ENCODE peak calls at places on chromosomes 5 and 9, in nine cellular contexts. B is HepG2; F is skeletal muscle cell; I is CD8-positive, alpha-beta memory T cell; A is AG10803; P is prostate gland; H is astrocyte of the spinal cord; C is mesendoderm; R is ascending aorta. J is an unnamed sample.

GRCh38 chr5:153863941-153864340 is 174.8 kb downstream of the FAM114A2 start:
- DNase-seq in B (no peak), F (peak; percentile 21), I (no peak), A (peak; percentile 48), P (no peak), H (no peak), C (no peak), R (no peak), J (no peak)

GRCh38 chr9:91162784-91163440 is 198.8 kb downstream of the AUH start:
- DNase-seq in B (no peak), F (no peak), I (no peak), A (peak; percentile 56), P (no peak), H (no peak), C (peak; percentile 43), R (peak; percentile 24), J (no peak)

GRCh38 chr9:34443533-34443932 is 14.8 kb downstream of the FAM219A start:
- DNase-seq in B (no peak), F (no peak), I (no peak), A (no peak), P (no peak), H (no peak), C (peak; percentile 51), R (no peak), J (no peak)

GRCh38 chr5:45093377-45093776 is 284.6 kb downstream of the MRPS30 start:
- DNase-seq in B (no peak), F (no peak), I (no peak), A (no peak), P (no peak), H (no peak), C (no peak), R (no peak), J (no peak)

GRCh38 chr5:176157656-176158055 is 80.6 kb upstream of the SIMC1 start:
- DNase-seq in B (no peak), F (peak; percentile 52), I (no peak), A (peak; percentile 71), P (no peak), H (peak; percentile 72), C (no peak), R (no peak), J (peak; percentile 68)

GRCh38 chr9:95385521-95385920 is 68.0 kb upstream of the FANCC start:
- DNase-seq in B (no peak), F (no peak), I (no peak), A (no peak), P (no peak), H (no peak), C (no peak), R (no peak), J (no peak)

GRCh38 chr9:92668746-92669526 is 995 bp downstream of the IPPK start:
- DNase-seq in B (peak; percentile 43), F (peak; percentile 26), I (peak; percentile 60), A (peak; percentile 68), P (no peak), H (peak; percentile 50), C (peak; percentile 76), R (no peak), J (no peak)

GRCh38 chr9:91837982-91838731 is 111.9 kb downstream of the ROR2 start:
- DNase-seq in B (no peak), F (no peak), I (no peak), A (no peak), P (peak; percentile 90), H (no peak), C (no peak), R (no peak), J (no peak)

GRCh38 chr9:116000748-116001329 is 152.8 kb upstream of the PAPPA start:
- DNase-seq in B (peak; percentile 32), F (no peak), I (no peak), A (no peak), P (no peak), H (no peak), C (peak; percentile 45), R (no peak), J (no peak)

GRCh38 chr5:54524082-54524481 is 6.5 kb downstream of the SNX18 start:
- DNase-seq in B (no peak), F (no peak), I (no peak), A (no peak), P (no peak), H (no peak), C (no peak), R (no peak), J (no peak)
- H3K4me3 ChIP-seq in B (no peak overlapping the region), F (no peak overlapping the region), I (no peak overlapping the region), A (peak overlapping the region; percentile 50), P (no peak overlapping the region), H (no peak overlapping the region), C (no peak overlapping the region), R (peak overlapping the region; percentile 93), J (peak overlapping the region; percentile 10)

GRCh38 chr5:173768267-173768806 is 119.8 kb upstream of the CPEB4 start:
- DNase-seq in B (no peak), F (no peak), I (no peak), A (no peak), P (no peak), H (no peak), C (no peak), R (no peak), J (no peak)
- H3K4me3 ChIP-seq in B (no peak overlapping the region), F (no peak overlapping the region), I (no peak overlapping the region), A (no peak overlapping the region), P (no peak overlapping the region), H (no peak overlapping the region), C (no peak overlapping the region), R (no peak overlapping the region), J (no peak overlapping the region)

DNA sequence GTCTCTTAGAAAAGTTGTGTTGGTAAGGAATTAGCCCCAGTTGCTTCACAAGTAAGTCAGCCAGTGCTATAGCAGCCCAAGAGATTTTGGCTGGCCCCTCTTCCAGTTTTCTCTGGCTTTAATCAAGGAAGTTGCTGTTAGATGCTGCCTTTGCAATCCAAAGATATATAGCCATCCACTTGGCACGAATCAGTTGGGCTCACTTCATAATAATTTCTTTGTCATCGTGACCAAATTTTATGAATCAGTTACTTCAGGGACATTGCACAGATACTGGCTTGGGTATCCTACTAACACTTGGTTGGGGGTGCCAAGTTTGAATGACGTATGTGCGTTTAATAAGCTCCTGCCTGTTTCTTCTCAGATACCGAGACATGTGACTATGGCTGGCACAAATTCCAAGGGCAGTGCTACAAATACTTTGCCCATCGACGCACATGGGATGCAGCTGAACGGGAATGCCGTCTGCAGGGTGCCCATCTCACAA is 81.5 kb downstream of the VCAN start:
- DNase-seq in B (no peak), F (no peak), I (no peak), A (peak; percentile 94), P (no peak), H (no peak), C (peak; percentile 28), R (peak; percentile 18), J (no peak)
- H3K4me3 ChIP-seq in B (no peak overlapping the region), F (no peak overlapping the region), I (no peak overlapping the region), A (no peak overlapping the region), P (no peak overlapping the region), H (no peak overlapping the region), C (no peak overlapping the region), R (no peak overlapping the region), J (no peak overlapping the region)

DNA sequence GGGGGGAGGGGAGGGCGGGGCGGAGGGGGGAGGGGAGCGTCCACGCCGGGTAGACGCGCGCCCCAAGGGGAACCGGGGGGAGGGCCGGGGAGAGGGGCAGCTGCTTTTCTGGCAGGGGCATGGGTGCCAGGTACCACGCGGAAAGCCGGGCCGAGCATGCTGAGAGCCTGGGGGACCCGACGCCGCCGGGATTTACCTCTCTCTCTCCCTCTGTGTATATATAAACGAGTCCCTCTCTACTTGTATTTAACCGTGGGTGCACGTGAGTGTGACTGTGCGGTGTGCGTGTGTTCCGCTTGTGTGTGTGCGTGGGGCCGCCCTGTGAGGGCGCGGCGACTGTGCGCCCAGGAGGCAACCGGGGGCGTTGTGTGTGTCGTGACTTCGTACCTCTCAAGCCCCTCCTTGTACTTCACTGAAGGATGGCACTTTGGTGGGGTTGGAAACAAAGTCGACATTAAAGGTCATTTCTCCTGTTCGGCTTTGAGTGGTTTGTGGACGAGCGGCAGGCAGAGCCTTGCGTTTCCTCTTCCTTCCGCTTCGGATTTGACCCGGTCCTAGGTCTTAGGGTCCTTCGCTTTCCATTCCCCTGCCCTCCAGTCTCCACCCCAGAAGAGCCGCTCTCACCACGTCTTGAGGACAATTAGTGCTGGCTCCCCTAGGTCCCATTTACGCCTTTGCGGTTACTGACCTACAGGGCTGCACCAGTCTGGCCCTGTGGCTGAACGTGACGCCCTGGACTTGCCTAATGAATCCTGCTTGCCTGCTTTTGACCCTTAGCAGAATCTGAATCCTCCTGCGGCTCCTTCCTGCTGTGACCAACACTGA is 36.2 kb upstream of the TTC1 start:
- DNase-seq in B (no peak), F (no peak), I (no peak), A (no peak), P (no peak), H (no peak), C (peak; percentile 28), R (no peak), J (no peak)
- H3K4me3 ChIP-seq in B (no peak overlapping the region), F (no peak overlapping the region), I (no peak overlapping the region), A (no peak overlapping the region), P (no peak overlapping the region), H (no peak overlapping the region), C (no peak overlapping the region), R (peak overlapping the region; percentile 40), J (no peak overlapping the region)

GRCh38 chr9:130447193-130447816 is 2.5 kb downstream of the ASS1 start:
- DNase-seq in B (no peak), F (no peak), I (no peak), A (no peak), P (no peak), H (no peak), C (no peak), R (no peak), J (no peak)

GRCh38 chr9:130444565-130445221 is at the start of gene ASS1:
- DNase-seq in B (peak; percentile 33), F (no peak), I (no peak), A (peak; percentile 52), P (peak; percentile 73), H (peak; percentile 23), C (peak; percentile 80), R (no peak), J (no peak)

GRCh38 chr9:130443840-130444492 is 795 bp upstream of the ASS1 start:
- DNase-seq in B (no peak), F (no peak), I (no peak), A (no peak), P (no peak), H (no peak), C (no peak), R (no peak), J (no peak)

GRCh38 chr9:130446111-130446861 is 1.5 kb downstream of the ASS1 start:
- DNase-seq in B (peak; percentile 38), F (peak; percentile 87), I (no peak), A (peak; percentile 98), P (peak; percentile 62), H (peak; percentile 90), C (peak; percentile 74), R (peak; percentile 39), J (peak; percentile 83)

DNA sequence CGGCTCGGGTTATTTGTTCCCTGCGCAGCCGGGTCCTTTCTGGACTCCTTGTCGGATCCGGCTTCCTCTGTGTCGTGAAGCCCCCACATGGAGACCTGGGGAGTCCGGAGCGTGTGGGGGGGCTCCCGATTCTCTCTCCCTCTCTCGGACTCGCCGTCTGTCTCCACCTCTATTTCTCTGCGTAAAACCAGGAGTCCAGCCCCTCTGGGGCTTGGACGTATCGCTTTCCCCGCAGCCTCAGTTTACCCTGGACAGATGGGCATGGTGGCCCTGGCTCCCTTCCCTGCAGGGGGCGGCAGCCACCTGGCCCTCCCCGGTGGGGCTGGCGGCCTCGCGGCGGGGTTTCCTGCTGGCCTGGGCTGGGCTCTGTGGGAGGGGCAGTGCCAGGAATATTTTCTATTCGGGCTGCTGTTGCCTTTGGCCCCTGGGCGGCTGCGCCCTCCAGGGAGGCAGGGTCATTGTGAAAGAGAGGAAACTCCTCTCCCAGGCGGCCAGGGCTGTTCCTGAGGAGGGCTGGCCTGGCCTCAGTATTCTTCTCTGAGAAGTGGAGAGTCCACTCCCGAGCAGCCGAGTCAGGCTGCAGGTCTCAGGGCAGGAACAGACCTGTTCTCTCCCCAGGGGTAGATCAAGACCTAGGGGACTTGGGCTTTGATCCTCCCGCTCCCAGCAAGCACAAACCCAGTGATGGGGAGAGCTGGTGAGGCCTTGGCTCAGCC is 665 bp downstream of the ASS1 start:
- DNase-seq in B (peak; percentile 61), F (no peak), I (no peak), A (peak; percentile 72), P (no peak), H (peak; percentile 39), C (peak; percentile 74), R (peak; percentile 27), J (no peak)
- H3K4me3 ChIP-seq in B (peak overlapping the region; percentile 62), F (peak overlapping the region; percentile 55), I (no peak overlapping the region), A (peak overlapping the region; percentile 83), P (peak overlapping the region; percentile 43), H (peak overlapping the region; percentile 56), C (peak overlapping the region; percentile 49), R (peak overlapping the region; percentile 60), J (peak overlapping the region; percentile 47)

J was measured in astrocyte of the cerebellum.